ENCODE peak calls at places on chromosomes 1 and 21, in eight cellular contexts. F is anterior cingulate cortex; O is effector CD8-positive, alpha-beta T cell; N is breast epithelium; U is stimulated activated CD4-positive, alpha-beta T cell treated with anti-CD3 and anti-CD28 coated beads, Interleukin-12 subunit alpha, Interleukin-12 subunit beta, amount 100 ng/mL, for 4 hours; Y is ELR; M is cerebellar cortex; H is neural progenitor cell. K is an unnamed sample.

GRCh38 chr1:42957880-42958487 is 684 bp downstream of the SLC2A1 start:
- DNase-seq in F (peak), O (peak), N (peak), U (peak), Y (peak), M (no peak), H (peak), K (peak)

GRCh38 chr1:12491691-12492090 is 126.3 kb downstream of the DHRS3 start:
- DNase-seq in F (no peak), O (no peak), N (no peak), U (no peak), Y (no peak), M (no peak), H (no peak), K (no peak)

GRCh38 chr21:44897326-44898010 is 23.2 kb downstream of the ITGB2 start:
- DNase-seq in F (no peak), O (no peak), N (no peak), U (no peak), Y (no peak), M (no peak), H (peak), K (no peak)

GRCh38 chr21:42002421-42002958 is 7.7 kb downstream of the ZBTB21 start:
- DNase-seq in F (no peak), O (no peak), N (no peak), U (peak), Y (peak), M (no peak), H (no peak), K (no peak)

GRCh38 chr1:119286587-119287181 is 81.9 kb upstream of the HAO2 start:
- DNase-seq in F (no peak), O (no peak), N (no peak), U (no peak), Y (peak), M (peak), H (peak), K (peak)

GRCh38 chr1:170221031-170221430 is 75.3 kb downstream of the NTMT2 start:
- DNase-seq in F (no peak), O (no peak), N (no peak), U (no peak), Y (no peak), M (no peak), H (no peak), K (no peak)

GRCh38 chr1:7538033-7538432 is 233.1 kb upstream of the VAMP3 start:
- DNase-seq in F (no peak), O (no peak), N (no peak), U (no peak), Y (peak), M (peak), H (no peak), K (no peak)

GRCh38 chr1:76186617-76187016 is 112.1 kb downstream of the ST6GALNAC3 start:
- DNase-seq in F (no peak), O (no peak), N (no peak), U (no peak), Y (no peak), M (no peak), H (no peak), K (no peak)

GRCh38 chr1:96973605-96974004 is 252.0 kb downstream of the PTBP2 start:
- DNase-seq in F (no peak), O (no peak), N (no peak), U (no peak), Y (no peak), M (no peak), H (no peak), K (no peak)

GRCh38 chr21:26554365-26554764 is 18.7 kb downstream of the CYYR1 start:
- DNase-seq in F (no peak), O (no peak), N (no peak), U (no peak), Y (no peak), M (no peak), H (no peak), K (no peak)

GRCh38 chr1:156165083-156165482 is 11.7 kb downstream of the SEMA4A start:
- DNase-seq in F (no peak), O (no peak), N (no peak), U (no peak), Y (peak), M (no peak), H (no peak), K (no peak)

K was measured in globus pallidus.